ENCODE peak calls at places on chromosomes 1 and 21, in four cellular contexts. Z, X, O and T are unnamed samples.
A peak's percentile ranks its signal among the peaks of the same experiment; 100 is the strongest.

GRCh38 chr1:227945891-227946623 is 1.7 kb downstream of the WNT9A start:
- DNase-seq in X (peak; percentile 63), O (peak; percentile 87), Z (peak; percentile 86), T (peak; percentile 78)

GRCh38 chr1:67771152-67771551 is 62.1 kb downstream of the GNG12 start:
- DNase-seq in Z (peak; percentile 74), O (no peak), X (peak; percentile 68), T (peak; percentile 85)

GRCh38 chr1:176826265-176826664 is 338.2 kb downstream of the ASTN1 start:
- DNase-seq in O (no peak), X (no peak), Z (no peak), T (no peak)

GRCh38 chr1:248152056-248152827 is 7.3 kb downstream of the OR2M5 start:
- DNase-seq in Z (no peak), O (no peak), X (no peak), T (no peak)

GRCh38 chr1:6118415-6118814 is 61.7 kb downstream of the CHD5 start:
- DNase-seq in Z (no peak), X (no peak), O (no peak), T (no peak)

GRCh38 chr1:155913969-155914757 is 3.0 kb upstream of the RIT1 start:
- DNase-seq in O (no peak), X (no peak), Z (no peak), T (no peak)

GRCh38 chr1:22739648-22740385 is 29.2 kb downstream of the EPHB2 start:
- DNase-seq in O (no peak), X (peak; percentile 77), Z (no peak), T (peak; percentile 76)

GRCh38 chr1:156481527-156481926 is 19.0 kb downstream of the MEF2D start:
- DNase-seq in O (no peak), X (no peak), Z (no peak), T (no peak)

GRCh38 chr1:67201891-67202290 is 35.6 kb downstream of the IL23R start:
- DNase-seq in O (no peak), X (no peak), Z (no peak), T (no peak)

GRCh38 chr21:43925096-43925481 is 60.1 kb downstream of the AGPAT3 start:
- DNase-seq in Z (no peak), O (no peak), X (no peak), T (no peak)

GRCh38 chr1:229002451-229002960 is 267.2 kb downstream of the RHOU start:
- DNase-seq in O (no peak), X (no peak), Z (no peak), T (no peak)

GRCh38 chr1:21783679-21784603 is 992 bp upstream of the USP48 start:
- DNase-seq in Z (peak; percentile 97), O (peak; percentile 66), X (peak; percentile 97), T (no peak)

GRCh38 chr1:27887215-27888035 is 15.1 kb downstream of the THEMIS2 start:
- DNase-seq in O (peak; percentile 54), Z (no peak), X (no peak), T (no peak)

GRCh38 chr1:30700528-30701265 is 22.7 kb downstream of the MATN1 start:
- DNase-seq in O (no peak), X (no peak), Z (no peak), T (peak; percentile 78)

GRCh38 chr1:234975122-234975940 is 153.3 kb downstream of the TOMM20 start:
- DNase-seq in O (peak; percentile 15), Z (no peak), X (peak; percentile 99), T (peak; percentile 87)

GRCh38 chr21:41411449-41412089 is 14.5 kb upstream of the MX1 start:
- DNase-seq in O (peak; percentile 88), Z (peak; percentile 74), X (peak; percentile 15), T (peak; percentile 37)

GRCh38 chr1:26820784-26821269 is 5.7 kb upstream of the ZDHHC18 start:
- DNase-seq in Z (no peak), X (no peak), O (no peak), T (no peak)

GRCh38 chr1:91165033-91165654 is 143.3 kb upstream of the ZNF644 start:
- DNase-seq in X (peak; percentile 53), O (peak; percentile 90), Z (peak; percentile 75), T (no peak)

GRCh38 chr1:14996133-14997050 is 157.2 kb upstream of the TMEM51 start:
- DNase-seq in X (peak; percentile 5), Z (no peak), O (no peak), T (peak; percentile 30)

GRCh38 chr1:57336793-57337192 is 87.1 kb downstream of the DAB1 start:
- DNase-seq in Z (no peak), O (no peak), X (no peak), T (no peak)

GRCh38 chr1:8841395-8841794 is 24.0 kb upstream of the RERE start:
- DNase-seq in O (no peak), Z (no peak), X (no peak), T (no peak)

GRCh38 chr1:219837274-219837993 is 90.9 kb downstream of the SLC30A10 start:
- DNase-seq in O (no peak), Z (no peak), X (peak; percentile 66), T (peak; percentile 10)

GRCh38 chr1:158103275-158103674 is 77.4 kb upstream of the CD1D start:
- DNase-seq in Z (no peak), X (no peak), O (no peak), T (no peak)

GRCh38 chr1:150256549-150257341 is 829 bp upstream of the CA14 start:
- DNase-seq in Z (no peak), O (peak; percentile 46), X (no peak), T (no peak)

GRCh38 chr1:53266038-53266437 is 27.7 kb upstream of the MAGOH start:
- DNase-seq in O (no peak), X (no peak), Z (no peak), T (no peak)

GRCh38 chr1:161082996-161083742 is 6.2 kb downstream of the NECTIN4 start:
- DNase-seq in X (peak; percentile 91), Z (peak; percentile 94), O (peak; percentile 97), T (peak; percentile 83)

GRCh38 chr1:63674238-63674864 is 81.1 kb downstream of the PGM1 start:
- DNase-seq in O (no peak), Z (peak; percentile 94), X (peak; percentile 84), T (peak; percentile 41)

GRCh38 chr1:202163281-202164270 is 3.2 kb upstream of the PTPN7 start:
- DNase-seq in X (no peak), O (peak; percentile 46), Z (no peak), T (no peak)

GRCh38 chr1:163650624-163651023 is 328.9 kb downstream of the NUF2 start:
- DNase-seq in X (no peak), O (no peak), Z (no peak), T (no peak)

GRCh38 chr1:205324781-205325180 is 3.2 kb upstream of the NUAK2 start:
- DNase-seq in O (no peak), X (peak; percentile 70), Z (no peak), T (no peak)

GRCh38 chr1:86416343-86416742 is 7.6 kb upstream of the CLCA2 start:
- DNase-seq in X (no peak), O (no peak), Z (no peak), T (peak; percentile 45)

GRCh38 chr1:9084883-9085282 is 15.4 kb upstream of the SLC2A5 start:
- DNase-seq in X (no peak), O (no peak), Z (no peak), T (no peak)

GRCh38 chr1:55213885-55214213 is 1.3 kb downstream of the USP24 start:
- DNase-seq in Z (no peak), X (no peak), O (no peak), T (no peak)

GRCh38 chr1:16925635-16926490 is 4.1 kb downstream of the CROCC start:
- DNase-seq in O (no peak), Z (no peak), X (no peak), T (peak; percentile 71)

GRCh38 chr1:183238071-183238470 is 52.0 kb downstream of the LAMC2 start:
- DNase-seq in Z (no peak), X (no peak), O (no peak), T (no peak)
- H3K4me1 ChIP-seq in Z (peaks cover 19% of the 10 kb centered on the region), X (peaks cover 5% of the 10 kb centered on the region), O (peaks cover 25% of the 10 kb centered on the region), T (peaks cover 4% of the 10 kb centered on the region)

DNA sequence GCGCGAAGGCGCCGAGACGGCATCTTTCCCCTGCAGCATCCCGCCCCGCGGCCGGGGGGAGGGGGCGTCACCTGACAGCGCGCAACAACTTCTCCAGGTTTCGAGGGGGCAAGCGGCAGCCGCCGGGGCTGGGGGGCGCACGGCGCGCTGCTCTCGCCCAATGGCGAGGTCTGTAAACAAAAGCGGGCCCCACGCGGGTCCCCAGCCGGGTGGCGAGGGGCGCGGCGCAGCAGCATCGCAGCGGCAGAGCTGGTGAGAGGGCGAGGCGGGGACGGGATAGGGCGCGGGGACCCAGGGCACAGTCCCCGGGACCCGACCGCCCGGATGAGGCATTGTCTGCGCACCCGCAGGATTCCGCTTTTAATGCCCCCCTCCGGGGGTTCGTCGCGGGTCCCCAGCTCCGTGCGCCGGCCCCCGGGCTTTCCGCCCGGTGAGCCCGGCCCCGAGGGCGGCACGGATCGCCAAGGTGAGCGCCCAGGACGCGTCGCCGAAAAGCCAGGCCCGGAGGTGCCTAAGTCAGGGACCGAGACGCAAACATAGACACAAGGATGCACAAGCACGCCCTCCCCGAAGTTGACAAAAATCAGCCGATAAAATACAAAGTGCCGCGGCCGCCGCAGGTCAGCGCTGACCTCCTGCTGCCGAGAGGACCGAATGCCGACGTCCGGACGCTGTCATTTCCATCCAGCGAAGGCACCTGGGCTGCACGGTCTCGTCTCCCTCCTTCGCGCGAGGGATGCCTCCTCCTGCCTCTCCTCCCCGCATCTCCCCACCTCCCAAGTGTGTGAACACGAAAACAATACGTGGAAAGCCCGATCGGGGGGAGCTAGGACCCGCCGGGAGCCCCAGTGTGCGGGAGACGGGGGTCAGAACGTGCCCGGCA is 101.3 kb upstream of the SOD1 start:
- DNase-seq in X (no peak), Z (no peak), O (peak; percentile 58), T (peak; percentile 24)
- H3K27ac ChIP-seq in X (peak overlapping the region; percentile 82), Z (no peak overlapping the region), O (no peak overlapping the region), T (no peak overlapping the region)

GRCh38 chr1:38000233-38000528 is 5.1 kb downstream of the FHL3 start:
- DNase-seq in O (no peak), X (no peak), Z (no peak), T (no peak)
- H3K4me1 ChIP-seq in O (peaks cover 61% of the 10 kb centered on the region), X (peaks cover 44% of the 10 kb centered on the region), Z (peaks cover 96% of the 10 kb centered on the region), T (peaks cover 25% of the 10 kb centered on the region)

GRCh38 chr1:93448983-93449805 is 1.3 kb downstream of the FNBP1L start:
- DNase-seq in X (peak; percentile 27), Z (peak; percentile 56), O (peak; percentile 77), T (peak; percentile 47)

GRCh38 chr1:93446837-93447451 is 974 bp upstream of the FNBP1L start:
- DNase-seq in X (peak; percentile 26), O (peak; percentile 71), Z (peak; percentile 79), T (peak; percentile 87)

GRCh38 chr1:93448292-93448982 is 519 bp downstream of the FNBP1L start:
- DNase-seq in Z (peak; percentile 56), O (peak; percentile 80), X (peak; percentile 27), T (no peak)

GRCh38 chr1:93450331-93450730 is 2.4 kb downstream of the FNBP1L start:
- DNase-seq in O (no peak), X (no peak), Z (no peak), T (no peak)

DNA sequence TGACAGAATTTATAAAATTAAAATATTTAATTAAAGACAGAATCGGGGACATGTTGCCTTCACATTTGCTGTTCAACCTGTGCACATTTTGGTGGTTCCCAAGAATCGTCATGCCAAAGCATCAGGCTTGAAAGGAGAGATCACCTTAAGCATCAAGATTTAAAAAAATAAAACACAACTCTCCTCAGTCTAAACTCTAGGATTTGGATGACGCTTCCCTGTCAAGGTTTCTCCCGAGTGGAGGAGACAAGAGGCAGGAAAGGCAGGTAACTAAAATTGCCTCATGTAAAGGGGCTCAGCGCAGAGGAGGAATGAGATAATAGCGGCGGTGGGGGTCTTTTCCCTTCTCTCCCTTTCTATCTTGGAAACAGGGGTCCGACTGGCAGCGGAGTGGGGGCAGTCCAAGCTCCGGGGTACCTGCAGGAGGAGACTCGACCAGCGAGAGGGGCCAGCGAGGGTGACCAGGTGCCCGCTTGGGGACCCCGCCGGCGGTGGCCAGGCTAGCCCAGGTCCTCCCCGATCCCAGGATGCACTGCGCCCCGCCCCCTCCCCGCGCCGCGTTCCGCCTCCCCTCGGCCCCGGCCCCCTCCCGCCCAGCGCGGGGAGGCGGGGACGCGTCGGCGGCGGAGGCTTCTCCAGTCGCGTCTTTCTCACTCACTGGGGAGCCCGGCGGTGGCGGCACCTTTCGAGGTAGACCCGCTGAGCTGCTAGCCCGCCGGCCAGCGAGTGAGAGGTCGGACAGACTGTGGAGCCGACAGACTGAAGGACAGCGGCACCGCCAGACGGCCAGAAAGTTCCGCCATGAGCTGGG is at the start of gene FNBP1L:
- DNase-seq in X (peak; percentile 74), O (peak; percentile 93), Z (peak; percentile 81), T (no peak)
- H3K27ac ChIP-seq in X (peak within 1 kb of the TSS; percentile 93), O (peak within 1 kb of the TSS; percentile 92), Z (peak within 1 kb of the TSS; percentile 90), T (no peak within 1 kb of the TSS)